ENCODE peak calls at places on chromosomes 12 and 14, in six cellular contexts. L, E, H, O, N and S are unnamed samples.
A peak's percentile ranks its signal among the peaks of the same experiment; 100 is the strongest.

GRCh38 chr12:55703976-55704761 is 3.5 kb downstream of the ITGA7 start:
- DNase-seq in O (no peak), N (peak; percentile 54), L (no peak), H (peak; percentile 78), E (peak; percentile 35), S (no peak)

GRCh38 chr12:120902846-120903381 is 1.2 kb downstream of the SPPL3 start:
- DNase-seq in N (no peak), O (no peak), E (no peak), L (no peak), H (no peak), S (no peak)

GRCh38 chr12:52351196-52352059 is 15.9 kb downstream of the KRT85 start:
- DNase-seq in N (no peak), O (no peak), E (no peak), H (no peak), L (no peak), S (no peak)

GRCh38 chr14:22884721-22885523 is 1.9 kb downstream of the REM2 start:
- DNase-seq in E (no peak), H (no peak), N (no peak), O (no peak), L (no peak), S (no peak)

GRCh38 chr14:75987201-75987970 is 1.8 kb downstream of the IFT43 start:
- DNase-seq in E (no peak), N (no peak), H (no peak), L (no peak), O (no peak), S (no peak)

GRCh38 chr12:89988156-89988555 is 279.5 kb upstream of the ATP2B1 start:
- DNase-seq in N (no peak), E (peak; percentile 39), O (no peak), L (no peak), H (no peak), S (no peak)

GRCh38 chr12:124862768-124863408 is 776 bp downstream of the SCARB1 start:
- DNase-seq in L (peak; percentile 29), E (no peak), H (no peak), N (no peak), O (no peak), S (no peak)

GRCh38 chr12:123253606-123254459 is 17.8 kb downstream of the CDK2AP1 start:
- DNase-seq in L (no peak), H (peak; percentile 29), O (no peak), N (no peak), E (no peak), S (peak; percentile 41)

GRCh38 chr12:79327465-79327864 is 363.3 kb downstream of the PAWR start:
- DNase-seq in H (no peak), E (no peak), L (no peak), O (no peak), N (no peak), S (no peak)

GRCh38 chr12:30570206-30570890 is 125.3 kb downstream of the IPO8 start:
- DNase-seq in L (no peak), O (no peak), E (no peak), N (no peak), H (no peak), S (no peak)

GRCh38 chr14:101636081-101636560 is 74.8 kb downstream of the DIO3 start:
- DNase-seq in H (no peak), O (no peak), N (peak; percentile 3), E (no peak), L (no peak), S (no peak)

GRCh38 chr14:101632520-101632919 is 71.2 kb downstream of the DIO3 start:
- DNase-seq in N (no peak), H (no peak), E (no peak), O (no peak), L (no peak), S (no peak)

GRCh38 chr14:101634453-101635237 is 73.3 kb downstream of the DIO3 start:
- DNase-seq in H (no peak), N (no peak), L (no peak), O (no peak), E (no peak), S (no peak)

GRCh38 chr14:101633276-101633675 is 72.0 kb downstream of the DIO3 start:
- DNase-seq in H (no peak), E (no peak), L (no peak), O (no peak), N (no peak), S (no peak)

DNA sequence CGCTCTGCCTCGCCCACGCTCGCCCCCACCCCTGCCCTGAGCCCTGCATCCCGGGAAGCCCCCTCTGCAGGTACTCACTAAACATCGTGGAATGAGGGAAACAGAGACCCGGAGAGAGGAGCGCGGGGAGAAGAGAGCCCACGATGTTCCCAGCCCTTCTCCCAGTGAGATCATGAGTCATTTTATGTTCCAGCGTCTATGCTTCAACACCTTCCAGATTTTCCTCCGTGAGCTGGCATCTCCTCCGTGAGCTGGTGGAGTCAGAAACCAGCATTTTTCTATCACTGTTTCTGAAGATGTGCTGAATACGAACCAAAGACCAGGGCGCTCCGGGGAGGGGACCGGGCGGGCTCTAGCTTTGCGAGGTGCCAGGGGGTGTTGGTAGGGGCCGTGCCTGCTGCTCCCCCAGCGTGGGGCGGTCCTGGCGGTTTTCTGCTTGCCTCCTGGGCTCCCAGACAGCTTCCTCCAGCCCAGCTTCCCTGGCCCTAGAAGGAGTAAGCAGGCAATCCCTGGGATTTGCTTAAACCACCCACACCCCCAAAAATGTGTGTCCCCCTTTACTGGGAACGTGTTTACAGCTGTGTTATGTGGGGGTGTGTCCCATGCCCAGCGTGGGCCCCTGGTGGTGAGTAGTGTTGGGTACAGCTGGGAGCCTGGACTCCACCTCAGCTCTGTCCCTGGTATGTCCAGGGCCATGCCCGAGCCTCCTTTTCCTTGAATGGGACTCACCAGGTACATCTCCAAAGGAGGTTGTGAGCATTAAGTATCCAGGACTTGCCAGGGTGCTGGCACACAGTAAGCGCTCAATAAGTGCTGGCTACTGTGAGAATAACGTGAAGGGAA is 74.2 kb downstream of the DIO3 start:
- DNase-seq in E (no peak), H (no peak), L (no peak), N (no peak), O (no peak), S (no peak)
- TF ChIP-seq CTCF in E (no peak), H (no peak), L (peak; percentile 18), N (no peak), O (no peak), S (no peak)

GRCh38 chr12:9066755-9067433 is 48.8 kb downstream of the A2M start:
- DNase-seq in E (no peak), N (no peak), H (no peak), L (no peak), O (no peak), S (no peak)

GRCh38 chr12:9064815-9065606 is 50.7 kb downstream of the A2M start:
- DNase-seq in N (peak; percentile 9), H (peak; percentile 24), O (peak; percentile 94), E (no peak), L (peak; percentile 9), S (peak; percentile 50)

GRCh38 chr12:9064201-9064814 is 51.4 kb downstream of the A2M start:
- DNase-seq in H (peak; percentile 31), E (peak; percentile 10), L (peak; percentile 22), N (peak; percentile 23), O (peak; percentile 73), S (peak; percentile 45)

GRCh38 chr12:9066183-9066623 is 49.5 kb downstream of the A2M start:
- DNase-seq in N (no peak), L (no peak), E (no peak), O (no peak), H (no peak), S (no peak)

DNA sequence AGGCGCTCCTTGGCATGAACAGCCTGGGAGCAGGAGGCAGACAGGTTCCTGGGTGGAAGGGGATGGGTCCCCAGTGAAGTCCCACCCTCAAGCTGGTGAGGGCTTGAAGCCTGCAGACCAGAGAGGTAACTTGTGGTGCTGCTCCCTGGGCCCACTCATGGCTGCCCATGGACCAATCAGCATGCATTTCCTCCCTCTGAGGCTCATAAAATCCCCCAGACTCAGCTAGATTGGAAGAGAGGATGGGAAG is 50.2 kb downstream of the A2M start:
- DNase-seq in H (no peak), E (no peak), O (no peak), N (no peak), L (no peak), S (no peak)
- H3K4me3 ChIP-seq in H (peak overlapping the region; percentile 57), E (no peak overlapping the region), O (peak overlapping the region; percentile 84), N (no peak overlapping the region), L (no peak overlapping the region), S (peak overlapping the region; percentile 99)

GRCh38 chr12:63844391-63845341 is at the start of gene SRGAP1:
- DNase-seq in O (peak; percentile 62), L (peak; percentile 60), N (peak; percentile 66), E (peak; percentile 73), H (peak; percentile 87), S (peak; percentile 25)
- TF ChIP-seq CTCF in O (no peak), L (peak; percentile 35), N (no peak), E (peak; percentile 15), H (peak; percentile 39), S (no peak)

DNA sequence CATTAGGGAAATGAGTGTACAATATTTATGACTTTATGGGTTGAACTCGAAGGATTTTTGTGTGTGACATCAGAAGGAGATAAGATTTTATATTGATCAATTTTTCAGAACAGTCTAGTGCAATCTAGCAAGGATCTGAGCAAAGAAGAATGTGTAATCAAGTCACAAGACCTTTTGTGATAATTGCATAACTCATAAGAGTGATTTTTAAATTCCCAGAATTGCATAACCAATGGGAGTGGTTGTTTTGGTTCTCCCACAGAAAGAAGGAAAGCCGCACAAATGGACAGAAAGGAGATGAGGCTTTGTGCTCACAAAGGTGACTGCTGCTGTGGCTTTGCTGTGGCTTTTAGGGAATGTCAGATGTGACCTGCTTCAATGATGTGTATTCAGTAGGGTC is 441.7 kb upstream of the FLRT2 start:
- DNase-seq in H (peak; percentile 69), N (peak; percentile 0), O (no peak), E (no peak), L (no peak), S (no peak)
- H3K4me3 ChIP-seq in H (no peak overlapping the region), N (no peak overlapping the region), O (no peak overlapping the region), E (no peak overlapping the region), L (no peak overlapping the region), S (no peak overlapping the region)